ENCODE peak calls at places on chromosomes 7 and 10, in seven cellular contexts. P, M, I, G, Y, Z and U are unnamed samples.

GRCh38 chr10:29595146-29595545 is 39.6 kb downstream of the SVIL start:
- DNase-seq in I (no peak), Z (no peak), Y (no peak), M (no peak), P (no peak), G (no peak), U (no peak)

GRCh38 chr10:70693619-70694286 is 21.4 kb downstream of the ADAMTS14 start:
- DNase-seq in Y (no peak), M (no peak), G (no peak), Z (no peak), P (peak), I (peak), U (peak)

GRCh38 chr7:2734084-2734601 is 46.1 kb downstream of the AMZ1 start:
- DNase-seq in M (no peak), I (no peak), Z (peak), G (no peak), Y (no peak), P (no peak), U (no peak)

GRCh38 chr7:158648168-158648567 is 56.4 kb downstream of the NCAPG2 start:
- DNase-seq in Y (no peak), P (no peak), G (no peak), Z (no peak), I (no peak), M (no peak), U (no peak)

GRCh38 chr10:88117227-88117626 is 253.8 kb downstream of the PTEN start:
- DNase-seq in M (no peak), Z (peak), I (no peak), Y (no peak), P (no peak), G (no peak), U (no peak)

GRCh38 chr7:73995821-73996511 is 32.0 kb upstream of the ELN start:
- DNase-seq in I (no peak), Z (no peak), G (no peak), M (no peak), Y (no peak), P (no peak), U (no peak)

GRCh38 chr10:11335881-11336430 is 275.5 kb downstream of the USP6NL start:
- DNase-seq in I (no peak), M (no peak), G (no peak), Z (no peak), P (no peak), Y (no peak), U (no peak)

GRCh38 chr7:108581655-108582491 is 12.2 kb downstream of the DNAJB9 start:
- DNase-seq in G (peak), P (no peak), I (no peak), M (no peak), Z (no peak), Y (no peak), U (no peak)

GRCh38 chr10:3935141-3935540 is 150.1 kb upstream of the KLF6 start:
- DNase-seq in M (no peak), Z (no peak), Y (no peak), P (peak), I (peak), G (peak), U (peak)
- TF ChIP-seq CTCF in M (no peak), Z (no peak), Y (no peak), P (no peak), I (no peak), G (no peak), U (no peak)

GRCh38 chr10:63264852-63265617 is 131.9 kb downstream of the NRBF2 start:
- DNase-seq in G (peak), Y (no peak), P (peak), I (peak), Z (peak), M (no peak), U (peak)
- TF ChIP-seq POLR2A in G (peak), Y (no peak), P (no peak), I (peak), Z (peak), M (no peak), U (no peak)

GRCh38 chr10:79146611-79147130 is 77.9 kb downstream of the ZMIZ1 start:
- DNase-seq in Y (no peak), P (peak), Z (no peak), G (peak), I (peak), M (no peak), U (peak)
- TF ChIP-seq CTCF in Y (no peak), P (no peak), Z (no peak), G (no peak), I (no peak), M (no peak), U (peak)

GRCh38 chr10:132538790-132539421 is 1.3 kb downstream of the INPP5A start:
- DNase-seq in Z (peak), P (no peak), I (no peak), Y (no peak), M (no peak), G (no peak), U (no peak)

GRCh38 chr10:132536241-132536963 is 1.2 kb upstream of the INPP5A start:
- DNase-seq in G (no peak), P (no peak), I (no peak), M (no peak), Z (peak), Y (no peak), U (peak)

GRCh38 chr10:132538031-132538789 is 623 bp downstream of the INPP5A start:
- DNase-seq in I (no peak), Z (peak), G (no peak), Y (no peak), M (no peak), P (no peak), U (peak)

GRCh38 chr10:132537713-132538020 is at the start of gene INPP5A:
- DNase-seq in M (no peak), Z (no peak), G (no peak), I (no peak), Y (no peak), P (no peak), U (no peak)

DNA sequence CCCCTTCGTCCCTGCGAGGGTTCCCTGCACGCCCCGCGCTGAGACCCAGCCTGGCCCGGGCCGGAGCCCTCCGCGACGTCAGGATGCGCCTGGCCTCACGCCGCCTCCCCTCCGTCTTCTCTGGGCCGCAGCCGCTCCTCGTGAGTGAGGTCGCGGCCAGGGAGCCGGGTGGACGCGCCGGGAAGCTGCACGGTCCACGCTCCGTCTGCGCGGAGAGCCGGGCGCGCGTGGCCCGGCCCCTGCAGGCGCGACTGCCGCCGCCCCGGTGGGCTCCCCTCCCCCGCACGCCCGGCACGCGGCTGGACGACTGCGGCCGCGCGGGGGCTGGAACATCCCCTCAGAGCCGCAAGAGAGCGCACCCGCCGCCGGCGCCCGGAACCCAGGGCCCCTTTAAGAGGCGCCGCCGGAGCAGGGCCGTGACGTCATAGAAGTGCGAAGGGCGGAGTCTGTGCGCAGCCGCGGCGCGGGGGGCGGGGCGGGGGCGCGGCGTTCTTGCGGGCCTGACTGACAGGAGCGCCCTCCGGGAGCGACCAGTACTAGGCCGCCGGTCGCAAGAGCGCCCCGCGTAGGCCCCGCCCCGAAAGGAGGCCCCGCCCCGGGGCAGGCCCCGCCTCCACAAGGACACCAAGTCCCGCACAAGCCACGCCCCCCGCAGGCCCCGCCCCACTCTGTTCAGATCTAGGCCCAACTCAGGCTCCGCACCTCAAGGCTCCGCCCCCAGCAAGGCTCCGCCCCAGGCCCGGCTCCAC is 449 bp upstream of the INPP5A start:
- DNase-seq in P (peak), Y (peak), M (peak), G (peak), I (peak), Z (peak), U (peak)
- TF ChIP-seq POLR2A in P (peak), Y (peak), M (peak), G (peak), I (no peak), Z (peak), U (peak)

DNA sequence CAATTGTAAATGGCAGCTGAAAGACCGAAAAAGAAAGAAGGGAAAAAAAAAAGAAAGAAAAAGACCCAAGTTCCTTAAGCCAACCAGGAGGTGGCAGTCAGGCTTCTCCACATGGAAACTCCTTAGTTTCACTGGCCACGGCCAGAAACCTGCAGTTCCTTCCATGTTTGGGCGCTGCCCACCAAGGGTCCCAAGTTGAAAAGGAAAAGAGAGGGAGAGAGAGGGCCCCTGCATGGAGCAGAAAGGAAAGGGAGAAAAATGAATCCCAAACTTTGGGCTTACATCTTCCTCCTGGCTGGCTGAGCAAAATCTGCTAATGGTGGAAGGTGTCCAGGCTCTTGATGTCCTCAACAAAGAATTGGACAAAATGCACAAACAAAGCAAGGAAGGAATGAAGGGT is 31.8 kb upstream of the ABCA13 start:
- DNase-seq in Y (no peak), Z (peak), P (no peak), G (no peak), M (peak), I (peak), U (no peak)
- TF ChIP-seq CTCF in Y (no peak), Z (peak), P (no peak), G (no peak), M (peak), I (peak), U (no peak)

DNA sequence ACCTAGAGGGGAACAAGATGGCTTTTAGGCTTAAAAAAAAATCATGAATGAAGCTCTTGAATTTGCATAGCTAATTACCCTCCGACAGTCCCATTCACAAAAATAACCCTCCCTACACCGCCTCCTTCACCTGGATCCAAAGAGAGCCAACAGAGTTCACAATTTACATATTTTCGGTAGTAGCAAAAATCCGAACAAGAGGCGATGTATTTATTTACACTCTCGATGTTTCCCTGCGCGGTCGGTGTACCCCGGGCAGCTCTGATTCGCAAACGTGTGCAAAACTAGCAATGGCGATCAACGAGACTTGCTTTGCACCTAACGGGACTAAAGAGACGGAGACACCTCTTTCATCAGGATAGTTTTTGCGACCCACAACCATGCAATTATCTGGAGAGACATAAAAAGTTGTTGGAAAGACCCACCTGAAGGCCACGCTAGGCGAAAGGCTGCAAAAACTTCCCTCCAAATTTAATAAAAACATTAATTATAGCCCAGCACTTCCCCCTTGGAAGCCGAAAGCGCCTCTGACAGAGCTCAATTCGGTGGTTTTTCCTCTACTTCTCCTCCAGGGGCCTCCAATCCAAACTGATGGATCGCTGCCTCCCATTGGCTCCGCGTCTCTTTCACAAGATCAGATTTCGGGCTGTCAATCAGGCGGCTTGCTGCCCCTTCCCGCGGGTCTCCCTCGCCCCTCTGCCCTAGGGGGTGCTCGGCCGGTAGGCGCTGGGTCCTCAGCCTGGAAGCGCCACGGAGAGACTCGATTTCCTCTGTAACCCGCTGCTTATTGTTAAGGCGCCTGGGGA is at the start of gene ETV1:
- DNase-seq in Z (no peak), I (peak), P (peak), Y (no peak), G (peak), M (no peak), U (peak)
- TF ChIP-seq POLR2A in Z (no peak), I (peak), P (peak), Y (no peak), G (no peak), M (peak), U (peak)

DNA sequence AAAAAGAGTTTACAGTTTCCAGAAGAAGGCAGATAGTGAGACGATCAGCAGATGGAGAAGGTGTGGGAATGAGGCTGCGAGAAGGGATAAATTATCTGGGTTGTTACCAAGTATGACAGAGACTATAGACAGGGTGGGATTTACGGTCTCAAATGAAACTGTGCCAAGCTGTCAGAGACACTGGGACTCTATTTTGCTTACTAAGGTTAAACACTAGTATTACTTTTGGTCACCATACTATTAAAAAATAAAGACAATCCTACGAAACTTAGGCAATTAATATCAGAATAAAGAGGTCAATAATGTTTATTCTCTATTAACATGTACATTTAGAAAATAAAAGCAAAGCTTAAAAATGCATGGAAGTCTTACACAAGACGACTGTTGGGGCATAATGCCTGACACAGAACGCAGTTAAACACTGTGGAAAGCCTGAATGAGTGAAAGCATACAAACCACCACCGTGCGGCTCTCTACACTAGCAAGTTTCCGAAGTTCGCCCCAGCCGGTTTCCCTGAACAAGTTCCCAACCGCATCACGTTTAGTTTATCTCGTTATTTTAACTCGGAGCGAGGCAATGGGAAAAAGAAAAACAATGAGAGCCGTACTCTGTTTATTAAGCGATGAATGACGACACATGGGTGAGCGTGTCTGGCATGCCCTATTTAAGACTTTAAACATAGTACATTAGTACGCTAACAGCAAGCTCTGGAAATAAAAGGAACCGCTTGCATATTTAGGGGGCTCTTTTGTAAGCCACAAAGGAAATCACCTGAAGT is 911 bp upstream of the CC2D2B start:
- DNase-seq in P (peak), Y (no peak), I (peak), G (peak), M (peak), Z (peak), U (peak)
- TF ChIP-seq CTCF in P (no peak), Y (no peak), I (peak), G (no peak), M (peak), Z (peak), U (no peak)

DNA sequence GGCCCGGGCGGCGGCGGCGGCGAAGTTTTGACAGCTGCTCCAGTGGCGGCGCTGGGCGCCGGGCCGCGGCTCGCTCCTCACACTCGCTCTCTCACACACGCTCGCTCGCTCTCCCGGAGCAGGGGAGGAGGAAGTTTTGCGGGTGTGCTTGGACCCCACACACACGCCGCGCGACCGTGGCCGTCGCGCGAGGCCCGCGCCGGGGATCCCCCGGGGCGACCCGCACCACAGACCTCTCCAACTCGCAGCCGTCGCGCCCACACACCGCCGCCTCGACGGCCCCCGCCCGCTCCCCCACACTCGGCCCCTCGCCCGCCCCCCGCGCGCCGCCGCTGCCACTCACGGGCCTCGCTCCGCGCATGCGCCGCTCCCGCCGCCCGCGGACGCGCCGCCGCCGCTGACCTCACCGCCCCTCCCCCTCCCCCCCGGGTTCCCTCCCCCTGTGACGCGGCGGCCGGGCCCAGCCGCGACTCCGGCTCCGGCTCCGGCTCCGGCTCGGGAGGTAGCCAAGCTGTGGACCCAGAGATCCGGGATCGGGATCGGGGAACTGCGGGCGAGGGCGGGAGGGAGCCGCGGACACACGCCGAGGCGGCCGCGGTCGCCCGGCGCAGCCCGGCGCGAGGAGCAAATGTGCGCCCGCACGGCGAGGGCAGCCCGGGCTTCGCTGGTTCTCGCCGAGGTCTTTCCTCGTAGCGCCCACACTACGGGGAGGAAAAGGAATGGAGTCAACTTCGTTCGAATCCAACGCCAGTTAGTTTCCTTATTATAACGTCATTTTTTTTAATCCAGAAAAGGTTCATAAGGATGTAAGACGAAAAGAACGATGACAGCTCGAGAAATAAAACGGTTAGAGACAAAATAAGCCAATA is 710 bp upstream of the KMT2C start:
- DNase-seq in Y (peak), G (peak), Z (peak), P (peak), M (peak), I (peak), U (peak)
- TF ChIP-seq POLR2A in Y (no peak), G (peak), Z (peak), P (peak), M (peak), I (no peak), U (no peak)